ENCODE peak calls at places on chromosomes 7 and 10, in nine cellular contexts. R is fibroblast of mammary gland; P is GM18507; N is effector memory CD8-positive, alpha-beta T cell; D is iPS-NIHi11; B is K562; S is LHCN-M2; U is left cardiac atrium; F is amygdala. Z is an unnamed sample.

GRCh38 chr10:69336952-69337311 is 58.6 kb downstream of the HK1 start:
- DNase-seq in N (no peak), R (no peak), U (no peak), P (no peak), F (no peak), D (no peak), B (no peak), S (no peak), Z (no peak)

GRCh38 chr10:84903320-84903719 is 574.9 kb downstream of the CCSER2 start:
- DNase-seq in S (no peak), P (no peak), R (no peak), N (no peak), B (no peak), F (no peak), U (no peak), D (no peak), Z (no peak)

GRCh38 chr7:45978010-45978681 is 57.1 kb upstream of the IGFBP3 start:
- DNase-seq in F (no peak), B (no peak), N (no peak), U (peak), D (peak), S (peak), P (no peak), R (peak), Z (no peak)

GRCh38 chr7:44396931-44397525 is 71.6 kb upstream of the CAMK2B start:
- DNase-seq in D (no peak), N (no peak), B (no peak), S (peak), U (no peak), P (no peak), R (peak), F (no peak), Z (no peak)

GRCh38 chr10:19930936-19931859 is 115.0 kb downstream of the PLXDC2 start:
- DNase-seq in U (no peak), P (no peak), F (no peak), R (peak), D (peak), B (no peak), N (no peak), S (peak), Z (no peak)

GRCh38 chr10:93438796-93439253 is 43.3 kb downstream of the MYOF start:
- DNase-seq in R (no peak), P (no peak), D (peak), N (no peak), B (no peak), U (no peak), S (no peak), F (no peak), Z (no peak)

GRCh38 chr10:87844837-87845623 is 18.3 kb downstream of the KLLN start:
- DNase-seq in B (no peak), D (no peak), N (no peak), S (peak), F (no peak), P (no peak), U (no peak), R (peak), Z (peak)

GRCh38 chr7:43593010-43593409 is 10.1 kb downstream of the STK17A start:
- DNase-seq in D (no peak), F (no peak), N (no peak), B (no peak), R (no peak), U (no peak), S (no peak), P (no peak), Z (no peak)

GRCh38 chr10:106175760-106176377 is 988.6 kb downstream of the SORCS1 start:
- DNase-seq in U (no peak), R (peak), D (peak), P (no peak), N (no peak), B (no peak), F (no peak), S (no peak), Z (no peak)

GRCh38 chr7:141649865-141650499 is 52.0 kb downstream of the DENND11 start:
- DNase-seq in B (peak), U (peak), F (peak), R (peak), D (peak), N (no peak), P (peak), S (peak), Z (peak)

GRCh38 chr7:127865466-127865865 is 165.8 kb downstream of the LRRC4 start:
- DNase-seq in N (no peak), R (peak), P (no peak), D (no peak), F (no peak), U (no peak), B (no peak), S (peak), Z (no peak)

GRCh38 chr7:2707481-2707880 is 19.5 kb downstream of the AMZ1 start:
- DNase-seq in B (no peak), P (no peak), S (no peak), D (no peak), N (no peak), U (no peak), F (no peak), R (no peak), Z (no peak)